ENCODE peak calls at places on chromosomes 16 and 17, in nine cellular contexts. One of them, this sample, is unnamed.

GRCh38 chr17:43791589-43791988 is 11.4 kb downstream of the CFAP97D1 start:
- DNase-seq in activated CD4-positive, CD25-positive, alpha-beta regulatory T cell treated with anti-CD3 and anti-CD28 coated beads, Interleukin-2, amount 50 U/mL, for 72 hours: no peak
- DNase-seq in hypothalamus: no peak
- DNase-seq in activated T-cell treated with anti-CD3 and anti-CD28 coated beads, Interleukin-2, amount 50 U/mL, for 48 hours: no peak
- DNase-seq in LHCN-M2: peak; percentile 68
- DNase-seq in caudate nucleus: peak; percentile 8
- DNase-seq in NCI-H774: peak; percentile 24
- DNase-seq in body of pancreas: peak; percentile 57
- DNase-seq in non-pigmented ciliary epithelial cell: no peak
- DNase-seq in this sample: no peak

GRCh38 chr17:2090804-2091534 is 36.1 kb downstream of the HIC1 start:
- DNase-seq in hypothalamus: no peak
- DNase-seq in activated T-cell treated with anti-CD3 and anti-CD28 coated beads, Interleukin-2, amount 50 U/mL, for 48 hours: no peak
- DNase-seq in activated CD4-positive, CD25-positive, alpha-beta regulatory T cell treated with anti-CD3 and anti-CD28 coated beads, Interleukin-2, amount 50 U/mL, for 72 hours: no peak
- DNase-seq in NCI-H774: no peak
- DNase-seq in LHCN-M2: peak; percentile 82
- DNase-seq in caudate nucleus: no peak
- DNase-seq in body of pancreas: peak; percentile 53
- DNase-seq in non-pigmented ciliary epithelial cell: peak; percentile 85
- DNase-seq in this sample: peak; percentile 24

GRCh38 chr17:17414316-17414937 is 62.4 kb upstream of the MED9 start:
- DNase-seq in hypothalamus: no peak
- DNase-seq in LHCN-M2: peak; percentile 78
- DNase-seq in body of pancreas: peak; percentile 20
- DNase-seq in NCI-H774: no peak
- DNase-seq in activated T-cell treated with anti-CD3 and anti-CD28 coated beads, Interleukin-2, amount 50 U/mL, for 48 hours: no peak
- DNase-seq in non-pigmented ciliary epithelial cell: no peak
- DNase-seq in activated CD4-positive, CD25-positive, alpha-beta regulatory T cell treated with anti-CD3 and anti-CD28 coated beads, Interleukin-2, amount 50 U/mL, for 72 hours: no peak
- DNase-seq in caudate nucleus: peak; percentile 59
- DNase-seq in this sample: no peak

GRCh38 chr17:71922439-71922838 is 198.4 kb upstream of the SOX9 start:
- DNase-seq in activated T-cell treated with anti-CD3 and anti-CD28 coated beads, Interleukin-2, amount 50 U/mL, for 48 hours: no peak
- DNase-seq in activated CD4-positive, CD25-positive, alpha-beta regulatory T cell treated with anti-CD3 and anti-CD28 coated beads, Interleukin-2, amount 50 U/mL, for 72 hours: no peak
- DNase-seq in hypothalamus: no peak
- DNase-seq in body of pancreas: no peak
- DNase-seq in non-pigmented ciliary epithelial cell: peak; percentile 60
- DNase-seq in LHCN-M2: peak; percentile 92
- DNase-seq in NCI-H774: no peak
- DNase-seq in caudate nucleus: no peak
- DNase-seq in this sample: no peak

GRCh38 chr16:66569827-66570405 is 3.7 kb downstream of the CMTM1 start:
- DNase-seq in LHCN-M2: peak; percentile 44
- DNase-seq in body of pancreas: no peak
- DNase-seq in activated T-cell treated with anti-CD3 and anti-CD28 coated beads, Interleukin-2, amount 50 U/mL, for 48 hours: no peak
- DNase-seq in caudate nucleus: no peak
- DNase-seq in NCI-H774: no peak
- DNase-seq in activated CD4-positive, CD25-positive, alpha-beta regulatory T cell treated with anti-CD3 and anti-CD28 coated beads, Interleukin-2, amount 50 U/mL, for 72 hours: no peak
- DNase-seq in non-pigmented ciliary epithelial cell: no peak
- DNase-seq in hypothalamus: no peak
- DNase-seq in this sample: no peak

GRCh38 chr16:20906871-20907255 is 6.3 kb downstream of the LYRM1 start:
- DNase-seq in body of pancreas: no peak
- DNase-seq in non-pigmented ciliary epithelial cell: no peak
- DNase-seq in activated T-cell treated with anti-CD3 and anti-CD28 coated beads, Interleukin-2, amount 50 U/mL, for 48 hours: no peak
- DNase-seq in activated CD4-positive, CD25-positive, alpha-beta regulatory T cell treated with anti-CD3 and anti-CD28 coated beads, Interleukin-2, amount 50 U/mL, for 72 hours: no peak
- DNase-seq in NCI-H774: no peak
- DNase-seq in caudate nucleus: no peak
- DNase-seq in hypothalamus: no peak
- DNase-seq in LHCN-M2: no peak
- DNase-seq in this sample: no peak

GRCh38 chr17:62823111-62823895 is 15.2 kb upstream of the MARCHF10 start:
- DNase-seq in activated T-cell treated with anti-CD3 and anti-CD28 coated beads, Interleukin-2, amount 50 U/mL, for 48 hours: no peak
- DNase-seq in LHCN-M2: peak; percentile 65
- DNase-seq in body of pancreas: no peak
- DNase-seq in caudate nucleus: no peak
- DNase-seq in activated CD4-positive, CD25-positive, alpha-beta regulatory T cell treated with anti-CD3 and anti-CD28 coated beads, Interleukin-2, amount 50 U/mL, for 72 hours: no peak
- DNase-seq in non-pigmented ciliary epithelial cell: no peak
- DNase-seq in NCI-H774: no peak
- DNase-seq in hypothalamus: no peak
- DNase-seq in this sample: no peak

GRCh38 chr17:60134396-60135159 is 15.2 kb upstream of the CA4 start:
- DNase-seq in LHCN-M2: peak; percentile 22
- DNase-seq in NCI-H774: no peak
- DNase-seq in body of pancreas: no peak
- DNase-seq in activated CD4-positive, CD25-positive, alpha-beta regulatory T cell treated with anti-CD3 and anti-CD28 coated beads, Interleukin-2, amount 50 U/mL, for 72 hours: peak; percentile 31
- DNase-seq in activated T-cell treated with anti-CD3 and anti-CD28 coated beads, Interleukin-2, amount 50 U/mL, for 48 hours: peak; percentile 43
- DNase-seq in caudate nucleus: peak; percentile 51
- DNase-seq in non-pigmented ciliary epithelial cell: no peak
- DNase-seq in hypothalamus: no peak
- DNase-seq in this sample: no peak

GRCh38 chr17:28811594-28812135 is 30.9 kb downstream of the FAM222B start:
- DNase-seq in caudate nucleus: no peak
- DNase-seq in NCI-H774: no peak
- DNase-seq in activated T-cell treated with anti-CD3 and anti-CD28 coated beads, Interleukin-2, amount 50 U/mL, for 48 hours: no peak
- DNase-seq in non-pigmented ciliary epithelial cell: no peak
- DNase-seq in body of pancreas: peak; percentile 5
- DNase-seq in hypothalamus: no peak
- DNase-seq in LHCN-M2: peak; percentile 50
- DNase-seq in activated CD4-positive, CD25-positive, alpha-beta regulatory T cell treated with anti-CD3 and anti-CD28 coated beads, Interleukin-2, amount 50 U/mL, for 72 hours: no peak
- DNase-seq in this sample: no peak

GRCh38 chr17:3669548-3669947 is 936 bp downstream of the EMC6 start:
- DNase-seq in activated CD4-positive, CD25-positive, alpha-beta regulatory T cell treated with anti-CD3 and anti-CD28 coated beads, Interleukin-2, amount 50 U/mL, for 72 hours: no peak
- DNase-seq in NCI-H774: no peak
- DNase-seq in non-pigmented ciliary epithelial cell: no peak
- DNase-seq in activated T-cell treated with anti-CD3 and anti-CD28 coated beads, Interleukin-2, amount 50 U/mL, for 48 hours: no peak
- DNase-seq in hypothalamus: no peak
- DNase-seq in LHCN-M2: no peak
- DNase-seq in body of pancreas: no peak
- DNase-seq in caudate nucleus: no peak
- DNase-seq in this sample: no peak

GRCh38 chr16:805474-805873 is 4.9 kb upstream of the GNG13 start:
- DNase-seq in hypothalamus: no peak
- DNase-seq in NCI-H774: no peak
- DNase-seq in activated T-cell treated with anti-CD3 and anti-CD28 coated beads, Interleukin-2, amount 50 U/mL, for 48 hours: no peak
- DNase-seq in caudate nucleus: no peak
- DNase-seq in body of pancreas: no peak
- DNase-seq in LHCN-M2: no peak
- DNase-seq in activated CD4-positive, CD25-positive, alpha-beta regulatory T cell treated with anti-CD3 and anti-CD28 coated beads, Interleukin-2, amount 50 U/mL, for 72 hours: no peak
- DNase-seq in non-pigmented ciliary epithelial cell: no peak
- DNase-seq in this sample: no peak

GRCh38 chr17:57609878-57610270 is 135.2 kb downstream of the CCDC182 start:
- DNase-seq in activated T-cell treated with anti-CD3 and anti-CD28 coated beads, Interleukin-2, amount 50 U/mL, for 48 hours: no peak
- DNase-seq in caudate nucleus: no peak
- DNase-seq in body of pancreas: no peak
- DNase-seq in activated CD4-positive, CD25-positive, alpha-beta regulatory T cell treated with anti-CD3 and anti-CD28 coated beads, Interleukin-2, amount 50 U/mL, for 72 hours: no peak
- DNase-seq in hypothalamus: no peak
- DNase-seq in non-pigmented ciliary epithelial cell: no peak
- DNase-seq in NCI-H774: no peak
- DNase-seq in LHCN-M2: no peak
- DNase-seq in this sample: no peak

GRCh38 chr16:49100366-49100765 is 181.3 kb downstream of the CBLN1 start:
- DNase-seq in non-pigmented ciliary epithelial cell: no peak
- DNase-seq in activated T-cell treated with anti-CD3 and anti-CD28 coated beads, Interleukin-2, amount 50 U/mL, for 48 hours: no peak
- DNase-seq in caudate nucleus: no peak
- DNase-seq in hypothalamus: no peak
- DNase-seq in LHCN-M2: no peak
- DNase-seq in NCI-H774: no peak
- DNase-seq in body of pancreas: no peak
- DNase-seq in activated CD4-positive, CD25-positive, alpha-beta regulatory T cell treated with anti-CD3 and anti-CD28 coated beads, Interleukin-2, amount 50 U/mL, for 72 hours: no peak
- DNase-seq in this sample: no peak

GRCh38 chr17:39108976-39109375 is 42.5 kb downstream of the PLXDC1 start:
- DNase-seq in non-pigmented ciliary epithelial cell: no peak
- DNase-seq in activated CD4-positive, CD25-positive, alpha-beta regulatory T cell treated with anti-CD3 and anti-CD28 coated beads, Interleukin-2, amount 50 U/mL, for 72 hours: no peak
- DNase-seq in NCI-H774: no peak
- DNase-seq in hypothalamus: no peak
- DNase-seq in caudate nucleus: no peak
- DNase-seq in activated T-cell treated with anti-CD3 and anti-CD28 coated beads, Interleukin-2, amount 50 U/mL, for 48 hours: no peak
- DNase-seq in LHCN-M2: no peak
- DNase-seq in body of pancreas: no peak
- DNase-seq in this sample: no peak

GRCh38 chr17:48160177-48160967 is 52.8 kb downstream of the SNX11 start:
- DNase-seq in non-pigmented ciliary epithelial cell: no peak
- DNase-seq in caudate nucleus: no peak
- DNase-seq in activated CD4-positive, CD25-positive, alpha-beta regulatory T cell treated with anti-CD3 and anti-CD28 coated beads, Interleukin-2, amount 50 U/mL, for 72 hours: no peak
- DNase-seq in LHCN-M2: no peak
- DNase-seq in hypothalamus: no peak
- DNase-seq in body of pancreas: peak; percentile 75
- DNase-seq in NCI-H774: peak; percentile 99
- DNase-seq in activated T-cell treated with anti-CD3 and anti-CD28 coated beads, Interleukin-2, amount 50 U/mL, for 48 hours: no peak
- DNase-seq in this sample: no peak

GRCh38 chr16:84650062-84650991 is 2.0 kb downstream of the KLHL36 start:
- DNase-seq in hypothalamus: no peak
- DNase-seq in body of pancreas: no peak
- DNase-seq in activated T-cell treated with anti-CD3 and anti-CD28 coated beads, Interleukin-2, amount 50 U/mL, for 48 hours: no peak
- DNase-seq in activated CD4-positive, CD25-positive, alpha-beta regulatory T cell treated with anti-CD3 and anti-CD28 coated beads, Interleukin-2, amount 50 U/mL, for 72 hours: no peak
- DNase-seq in non-pigmented ciliary epithelial cell: peak; percentile 41
- DNase-seq in caudate nucleus: no peak
- DNase-seq in LHCN-M2: no peak
- DNase-seq in NCI-H774: no peak
- DNase-seq in this sample: no peak

GRCh38 chr17:9202572-9202971 is 181.3 kb downstream of the NTN1 start:
- DNase-seq in caudate nucleus: no peak
- DNase-seq in hypothalamus: no peak
- DNase-seq in activated CD4-positive, CD25-positive, alpha-beta regulatory T cell treated with anti-CD3 and anti-CD28 coated beads, Interleukin-2, amount 50 U/mL, for 72 hours: no peak
- DNase-seq in body of pancreas: no peak
- DNase-seq in activated T-cell treated with anti-CD3 and anti-CD28 coated beads, Interleukin-2, amount 50 U/mL, for 48 hours: no peak
- DNase-seq in non-pigmented ciliary epithelial cell: no peak
- DNase-seq in LHCN-M2: no peak
- DNase-seq in NCI-H774: no peak
- DNase-seq in this sample: no peak

GRCh38 chr17:144936-145670 is 7.7 kb downstream of the SCGB1C2 start:
- DNase-seq in activated CD4-positive, CD25-positive, alpha-beta regulatory T cell treated with anti-CD3 and anti-CD28 coated beads, Interleukin-2, amount 50 U/mL, for 72 hours: no peak
- DNase-seq in hypothalamus: no peak
- DNase-seq in caudate nucleus: no peak
- DNase-seq in body of pancreas: peak; percentile 1
- DNase-seq in activated T-cell treated with anti-CD3 and anti-CD28 coated beads, Interleukin-2, amount 50 U/mL, for 48 hours: peak; percentile 16
- DNase-seq in non-pigmented ciliary epithelial cell: no peak
- DNase-seq in LHCN-M2: no peak
- DNase-seq in NCI-H774: no peak
- DNase-seq in this sample: no peak

GRCh38 chr16:51426276-51426675 is 275.2 kb upstream of the SALL1 start:
- DNase-seq in body of pancreas: no peak
- DNase-seq in non-pigmented ciliary epithelial cell: no peak
- DNase-seq in caudate nucleus: no peak
- DNase-seq in hypothalamus: no peak
- DNase-seq in NCI-H774: no peak
- DNase-seq in activated T-cell treated with anti-CD3 and anti-CD28 coated beads, Interleukin-2, amount 50 U/mL, for 48 hours: no peak
- DNase-seq in LHCN-M2: no peak
- DNase-seq in activated CD4-positive, CD25-positive, alpha-beta regulatory T cell treated with anti-CD3 and anti-CD28 coated beads, Interleukin-2, amount 50 U/mL, for 72 hours: no peak
- DNase-seq in this sample: no peak

GRCh38 chr16:66490774-66491715 is 58.9 kb downstream of the TK2 start:
- DNase-seq in caudate nucleus: no peak
- DNase-seq in LHCN-M2: no peak
- DNase-seq in activated T-cell treated with anti-CD3 and anti-CD28 coated beads, Interleukin-2, amount 50 U/mL, for 48 hours: no peak
- DNase-seq in hypothalamus: no peak
- DNase-seq in non-pigmented ciliary epithelial cell: no peak
- DNase-seq in NCI-H774: no peak
- DNase-seq in body of pancreas: no peak
- DNase-seq in activated CD4-positive, CD25-positive, alpha-beta regulatory T cell treated with anti-CD3 and anti-CD28 coated beads, Interleukin-2, amount 50 U/mL, for 72 hours: no peak
- DNase-seq in this sample: no peak

GRCh38 chr17:66347661-66348604 is 45.5 kb downstream of the PRKCA start:
- DNase-seq in LHCN-M2: peak; percentile 63
- DNase-seq in non-pigmented ciliary epithelial cell: no peak
- DNase-seq in activated CD4-positive, CD25-positive, alpha-beta regulatory T cell treated with anti-CD3 and anti-CD28 coated beads, Interleukin-2, amount 50 U/mL, for 72 hours: no peak
- DNase-seq in NCI-H774: no peak
- DNase-seq in caudate nucleus: no peak
- DNase-seq in activated T-cell treated with anti-CD3 and anti-CD28 coated beads, Interleukin-2, amount 50 U/mL, for 48 hours: no peak
- DNase-seq in hypothalamus: no peak
- DNase-seq in body of pancreas: no peak
- DNase-seq in this sample: no peak

GRCh38 chr17:4837471-4838305 is 4.5 kb downstream of the MINK1 start:
- DNase-seq in hypothalamus: no peak
- DNase-seq in caudate nucleus: peak; percentile 41
- DNase-seq in NCI-H774: no peak
- DNase-seq in LHCN-M2: no peak
- DNase-seq in activated CD4-positive, CD25-positive, alpha-beta regulatory T cell treated with anti-CD3 and anti-CD28 coated beads, Interleukin-2, amount 50 U/mL, for 72 hours: no peak
- DNase-seq in body of pancreas: no peak
- DNase-seq in activated T-cell treated with anti-CD3 and anti-CD28 coated beads, Interleukin-2, amount 50 U/mL, for 48 hours: no peak
- DNase-seq in non-pigmented ciliary epithelial cell: no peak
- DNase-seq in this sample: no peak

GRCh38 chr16:84660973-84661372 is 12.7 kb downstream of the KLHL36 start:
- DNase-seq in body of pancreas: no peak
- DNase-seq in caudate nucleus: no peak
- DNase-seq in activated T-cell treated with anti-CD3 and anti-CD28 coated beads, Interleukin-2, amount 50 U/mL, for 48 hours: no peak
- DNase-seq in hypothalamus: no peak
- DNase-seq in activated CD4-positive, CD25-positive, alpha-beta regulatory T cell treated with anti-CD3 and anti-CD28 coated beads, Interleukin-2, amount 50 U/mL, for 72 hours: no peak
- DNase-seq in LHCN-M2: no peak
- DNase-seq in NCI-H774: no peak
- DNase-seq in non-pigmented ciliary epithelial cell: no peak
- DNase-seq in this sample: no peak

GRCh38 chr17:40519089-40519775 is 17.8 kb upstream of the TNS4 start:
- DNase-seq in NCI-H774: no peak
- DNase-seq in caudate nucleus: no peak
- DNase-seq in LHCN-M2: no peak
- DNase-seq in hypothalamus: no peak
- DNase-seq in body of pancreas: no peak
- DNase-seq in activated T-cell treated with anti-CD3 and anti-CD28 coated beads, Interleukin-2, amount 50 U/mL, for 48 hours: peak; percentile 18
- DNase-seq in non-pigmented ciliary epithelial cell: no peak
- DNase-seq in activated CD4-positive, CD25-positive, alpha-beta regulatory T cell treated with anti-CD3 and anti-CD28 coated beads, Interleukin-2, amount 50 U/mL, for 72 hours: no peak
- DNase-seq in this sample: no peak

GRCh38 chr17:10735251-10735650 is 5.4 kb upstream of the TMEM220 start:
- DNase-seq in non-pigmented ciliary epithelial cell: no peak
- DNase-seq in hypothalamus: no peak
- DNase-seq in caudate nucleus: no peak
- DNase-seq in LHCN-M2: no peak
- DNase-seq in body of pancreas: no peak
- DNase-seq in NCI-H774: no peak
- DNase-seq in activated T-cell treated with anti-CD3 and anti-CD28 coated beads, Interleukin-2, amount 50 U/mL, for 48 hours: no peak
- DNase-seq in activated CD4-positive, CD25-positive, alpha-beta regulatory T cell treated with anti-CD3 and anti-CD28 coated beads, Interleukin-2, amount 50 U/mL, for 72 hours: no peak
- DNase-seq in this sample: no peak

GRCh38 chr17:45229681-45230409 is 8.2 kb downstream of the FMNL1 start:
- DNase-seq in body of pancreas: no peak
- DNase-seq in hypothalamus: no peak
- DNase-seq in activated T-cell treated with anti-CD3 and anti-CD28 coated beads, Interleukin-2, amount 50 U/mL, for 48 hours: peak; percentile 65
- DNase-seq in non-pigmented ciliary epithelial cell: no peak
- DNase-seq in caudate nucleus: no peak
- DNase-seq in NCI-H774: no peak
- DNase-seq in LHCN-M2: no peak
- DNase-seq in activated CD4-positive, CD25-positive, alpha-beta regulatory T cell treated with anti-CD3 and anti-CD28 coated beads, Interleukin-2, amount 50 U/mL, for 72 hours: peak; percentile 81
- DNase-seq in this sample: no peak

GRCh38 chr17:40295471-40296457 is 8.1 kb downstream of the CDC6 start:
- DNase-seq in non-pigmented ciliary epithelial cell: no peak
- DNase-seq in LHCN-M2: no peak
- DNase-seq in body of pancreas: no peak
- DNase-seq in hypothalamus: no peak
- DNase-seq in activated T-cell treated with anti-CD3 and anti-CD28 coated beads, Interleukin-2, amount 50 U/mL, for 48 hours: no peak
- DNase-seq in caudate nucleus: no peak
- DNase-seq in activated CD4-positive, CD25-positive, alpha-beta regulatory T cell treated with anti-CD3 and anti-CD28 coated beads, Interleukin-2, amount 50 U/mL, for 72 hours: no peak
- DNase-seq in NCI-H774: no peak
- DNase-seq in this sample: no peak

GRCh38 chr16:50269061-50269705 is 2.8 kb downstream of the ADCY7 start:
- DNase-seq in hypothalamus: no peak
- DNase-seq in non-pigmented ciliary epithelial cell: no peak
- DNase-seq in activated T-cell treated with anti-CD3 and anti-CD28 coated beads, Interleukin-2, amount 50 U/mL, for 48 hours: no peak
- DNase-seq in activated CD4-positive, CD25-positive, alpha-beta regulatory T cell treated with anti-CD3 and anti-CD28 coated beads, Interleukin-2, amount 50 U/mL, for 72 hours: no peak
- DNase-seq in LHCN-M2: no peak
- DNase-seq in body of pancreas: no peak
- DNase-seq in caudate nucleus: no peak
- DNase-seq in NCI-H774: no peak
- DNase-seq in this sample: no peak

GRCh38 chr16:85328665-85329058 is 216.4 kb upstream of the CIBAR2 start:
- DNase-seq in LHCN-M2: no peak
- DNase-seq in hypothalamus: no peak
- DNase-seq in NCI-H774: no peak
- DNase-seq in caudate nucleus: no peak
- DNase-seq in activated CD4-positive, CD25-positive, alpha-beta regulatory T cell treated with anti-CD3 and anti-CD28 coated beads, Interleukin-2, amount 50 U/mL, for 72 hours: no peak
- DNase-seq in activated T-cell treated with anti-CD3 and anti-CD28 coated beads, Interleukin-2, amount 50 U/mL, for 48 hours: no peak
- DNase-seq in non-pigmented ciliary epithelial cell: no peak
- DNase-seq in body of pancreas: no peak
- DNase-seq in this sample: no peak

GRCh38 chr16:24769806-24770205 is 40.4 kb downstream of the TNRC6A start:
- DNase-seq in LHCN-M2: no peak
- DNase-seq in hypothalamus: no peak
- DNase-seq in activated CD4-positive, CD25-positive, alpha-beta regulatory T cell treated with anti-CD3 and anti-CD28 coated beads, Interleukin-2, amount 50 U/mL, for 72 hours: no peak
- DNase-seq in activated T-cell treated with anti-CD3 and anti-CD28 coated beads, Interleukin-2, amount 50 U/mL, for 48 hours: no peak
- DNase-seq in body of pancreas: no peak
- DNase-seq in caudate nucleus: no peak
- DNase-seq in non-pigmented ciliary epithelial cell: peak; percentile 35
- DNase-seq in NCI-H774: no peak
- DNase-seq in this sample: no peak

This sample was measured in GOT3.